ENCODE peak calls at places on chromosomes 12 and 14, in five cellular contexts. L is A549, J is IMR-90, D is K562, H is H1. S is an unnamed sample.
A peak's percentile ranks its signal among the peaks of the same experiment; 100 is the strongest.

GRCh38 chr12:51980051-51980808 is 26.5 kb upstream of the TAMALIN start:
- DNase-seq in L (peak; percentile 68), J (peak; percentile 63), D (peak; percentile 88), H (peak; percentile 66), S (peak; percentile 50)

GRCh38 chr12:113866496-113866895 is 99.6 kb downstream of the RBM19 start:
- DNase-seq in L (no peak), J (no peak), D (no peak), H (no peak), S (no peak)

GRCh38 chr12:132435486-132436187 is 54.3 kb upstream of the FBRSL1 start:
- DNase-seq in L (no peak), J (no peak), D (no peak), H (no peak), S (no peak)

GRCh38 chr12:131454418-131455217 is 256.3 kb upstream of the SFSWAP start:
- DNase-seq in L (peak; percentile 84), J (no peak), D (peak; percentile 77), H (peak; percentile 72), S (peak; percentile 60)

GRCh38 chr14:77208266-77208978 is 26.8 kb downstream of the TMEM63C start:
- DNase-seq in L (peak; percentile 47), J (peak; percentile 53), D (peak; percentile 59), H (peak; percentile 91), S (peak; percentile 32)

GRCh38 chr14:68076451-68076850 is 256.9 kb downstream of the RAD51B start:
- DNase-seq in L (peak; percentile 49), J (peak; percentile 67), D (no peak), H (no peak), S (peak; percentile 5)

GRCh38 chr14:77043177-77043983 is 14.9 kb upstream of the IRF2BPL start:
- DNase-seq in L (peak; percentile 49), J (peak; percentile 91), D (no peak), H (no peak), S (peak; percentile 89)

GRCh38 chr12:100368066-100368465 is 11.2 kb downstream of the SLC17A8 start:
- DNase-seq in L (no peak), J (no peak), D (no peak), H (no peak), S (no peak)

GRCh38 chr14:46672128-46672527 is 20.5 kb upstream of the RPL10L start:
- DNase-seq in L (no peak), J (no peak), D (no peak), H (no peak), S (no peak)

GRCh38 chr12:109696485-109697269 is 16.9 kb upstream of the FAM222A start:
- DNase-seq in L (no peak), J (peak; percentile 16), D (peak; percentile 56), H (no peak), S (peak; percentile 36)

GRCh38 chr14:73612339-73613045 is at the start of gene ACOT6:
- DNase-seq in L (peak; percentile 83), J (peak; percentile 64), D (peak; percentile 53), H (peak; percentile 89), S (peak; percentile 79)

GRCh38 chr14:54220122-54220691 is 176.6 kb upstream of the CDKN3 start:
- DNase-seq in L (no peak), J (no peak), D (no peak), H (peak; percentile 63), S (no peak)

GRCh38 chr14:50320279-50320678 is 8.2 kb downstream of the DMAC2L start:
- DNase-seq in L (no peak), J (peak; percentile 82), D (no peak), H (no peak), S (no peak)

GRCh38 chr14:91149462-91149861 is 35.6 kb downstream of the DGLUCY start:
- DNase-seq in L (peak; percentile 82), J (peak; percentile 100), D (peak; percentile 32), H (no peak), S (peak; percentile 92)

GRCh38 chr14:75634848-75635247 is 25.8 kb downstream of the ERG28 start:
- DNase-seq in L (no peak), J (no peak), D (no peak), H (no peak), S (no peak)

GRCh38 chr12:107523760-107524558 is 161.6 kb upstream of the PWP1 start:
- DNase-seq in L (no peak), J (no peak), D (no peak), H (no peak), S (peak; percentile 74)
- TF ChIP-seq MAFK in L (no peak), J (no peak), D (no peak), H (no peak), S (no peak)

GRCh38 chr14:96263347-96264199 is 7.6 kb downstream of the BDKRB1 start:
- DNase-seq in L (no peak), J (peak; percentile 31), D (no peak), H (no peak), S (no peak)

GRCh38 chr14:96265387-96265786 is 9.4 kb downstream of the BDKRB1 start:
- DNase-seq in L (no peak), J (peak; percentile 19), D (no peak), H (no peak), S (no peak)

GRCh38 chr14:96264200-96264553 is 8.2 kb downstream of the BDKRB1 start:
- DNase-seq in L (no peak), J (no peak), D (no peak), H (no peak), S (no peak)

GRCh38 chr14:96267336-96267735 is 11.3 kb downstream of the BDKRB1 start:
- DNase-seq in L (no peak), J (peak; percentile 91), D (no peak), H (no peak), S (no peak)

GRCh38 chr14:96264850-96265249 is 8.8 kb downstream of the BDKRB1 start:
- DNase-seq in L (peak; percentile 41), J (peak; percentile 45), D (no peak), H (no peak), S (no peak)
- TF ChIP-seq MAFK in L (no peak), J (no peak), D (no peak), H (no peak), S (no peak)

GRCh38 chr12:69059465-69060457 is 126.8 kb upstream of the CPM start:
- DNase-seq in L (peak; percentile 79), J (peak; percentile 96), D (no peak), H (no peak), S (no peak)
- TF ChIP-seq MAFK in L (no peak), J (no peak), D (no peak), H (no peak), S (no peak)

DNA sequence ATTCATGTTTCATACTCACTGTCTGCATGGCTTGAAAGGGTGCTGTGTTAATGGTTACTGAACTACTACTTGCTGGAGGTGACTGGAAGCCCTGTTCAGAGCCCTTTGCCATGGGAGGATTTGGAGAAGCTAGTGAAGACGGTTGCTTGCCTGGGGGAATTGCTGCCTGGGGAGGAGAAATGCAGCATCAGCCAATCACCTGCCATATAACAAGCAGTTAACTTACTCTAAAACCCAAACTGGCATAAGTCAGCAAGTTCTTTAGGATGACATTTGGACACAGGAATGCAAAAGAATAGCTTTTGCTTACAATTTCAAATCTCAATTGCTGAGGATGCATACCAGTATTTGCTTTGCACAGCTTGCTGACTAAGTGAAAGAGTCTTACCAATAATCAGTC is 23.4 kb upstream of the IPO8 start:
- DNase-seq in L (no peak), J (peak; percentile 85), D (no peak), H (no peak), S (no peak)
- TF ChIP-seq MAFK in L (no peak), J (peak; percentile 93), D (no peak), H (no peak), S (peak; percentile 3)

GRCh38 chr12:5718680-5719079 is 226.4 kb downstream of the ANO2 start:
- DNase-seq in L (no peak), J (no peak), D (no peak), H (no peak), S (no peak)
- TF ChIP-seq MAFK in L (no peak), J (no peak), D (no peak), H (no peak), S (no peak)

GRCh38 chr12:62635630-62636029 is 169.0 kb downstream of the MON2 start:
- DNase-seq in L (no peak), J (no peak), D (no peak), H (no peak), S (peak; percentile 73)

GRCh38 chr12:62629971-62630739 is 163.5 kb downstream of the MON2 start:
- DNase-seq in L (no peak), J (no peak), D (no peak), H (no peak), S (no peak)

GRCh38 chr12:62629413-62629812 is 162.8 kb downstream of the MON2 start:
- DNase-seq in L (no peak), J (no peak), D (no peak), H (no peak), S (no peak)

GRCh38 chr12:62632521-62632920 is 165.9 kb downstream of the MON2 start:
- DNase-seq in L (no peak), J (no peak), D (no peak), H (peak; percentile 70), S (peak; percentile 5)

GRCh38 chr12:62631531-62632520 is 165.2 kb downstream of the MON2 start:
- DNase-seq in L (peak; percentile 68), J (peak; percentile 61), D (no peak), H (peak; percentile 84), S (peak; percentile 25)
- TF ChIP-seq MAFK in L (no peak), J (no peak), D (no peak), H (no peak), S (no peak)

DNA sequence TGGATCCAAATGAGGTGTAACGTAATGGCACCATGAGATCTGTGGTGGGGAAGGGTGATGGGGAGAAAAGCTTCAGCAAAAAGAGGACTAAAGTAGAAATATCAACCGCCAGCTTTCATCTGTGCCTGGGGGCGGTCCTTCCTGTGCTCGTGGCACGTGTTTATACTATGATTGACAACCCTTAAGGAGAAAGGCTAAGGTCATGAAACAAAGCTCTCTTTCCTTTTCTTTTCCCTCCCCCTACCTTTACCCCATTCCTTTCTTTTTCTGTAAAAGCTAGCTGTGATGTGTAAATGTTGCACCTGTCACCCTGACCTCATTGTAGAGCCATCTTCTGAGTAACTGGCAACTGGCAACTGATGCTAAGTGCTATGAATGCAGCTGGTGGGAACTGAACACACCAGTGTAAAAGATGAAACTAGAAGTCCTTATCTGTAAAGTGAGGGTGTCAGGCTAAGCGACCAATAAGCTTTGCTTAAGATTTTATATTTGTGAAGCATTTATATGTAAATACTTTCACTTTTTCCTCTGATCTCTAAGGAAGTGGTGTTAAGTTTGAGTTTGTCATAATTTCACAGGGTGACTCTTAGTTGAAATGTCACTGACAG is 102.8 kb upstream of the BCAT1 start:
- DNase-seq in L (no peak), J (no peak), D (no peak), H (no peak), S (no peak)
- TF ChIP-seq MAFK in L (no peak), J (no peak), D (no peak), H (no peak), S (no peak)

DNA sequence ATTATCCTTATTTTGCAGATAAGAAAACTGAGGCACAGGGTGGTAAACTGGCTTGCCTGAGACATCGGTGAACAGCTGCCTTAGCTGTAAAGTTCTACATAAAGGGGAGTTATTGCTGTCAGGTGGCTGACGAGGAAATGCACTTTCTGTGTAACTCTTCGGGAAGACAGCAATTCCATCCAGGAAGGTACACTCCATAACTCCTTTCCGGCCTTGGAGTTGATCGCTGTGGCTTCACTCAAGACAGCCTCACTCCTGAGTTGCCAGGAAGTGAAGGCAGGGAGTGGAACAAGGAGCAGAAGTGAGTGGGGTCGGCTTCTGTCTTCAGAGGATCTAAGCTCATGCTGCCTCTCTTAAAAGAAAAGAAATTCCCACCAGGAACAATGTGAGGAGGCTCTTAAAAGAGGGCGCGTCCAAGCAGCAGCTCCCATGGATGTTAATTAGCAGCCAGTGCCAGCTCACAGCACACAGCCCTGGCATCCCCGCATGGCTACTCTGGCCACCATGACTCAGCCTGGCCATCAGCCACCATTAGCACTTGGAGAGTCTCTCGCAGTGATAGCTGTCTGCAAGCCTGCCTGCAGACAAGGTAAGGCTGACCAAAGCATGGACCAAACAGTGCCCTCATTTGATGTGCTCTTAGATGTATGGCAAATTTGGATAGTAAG is 60.3 kb downstream of the NUAK1 start:
- DNase-seq in L (peak; percentile 59), J (peak; percentile 64), D (no peak), H (no peak), S (no peak)
- TF ChIP-seq MAFK in L (no peak), J (no peak), D (no peak), H (no peak), S (no peak)

S was measured in HepG2.